ENCODE peak calls at places on chromosomes 11 and 22, in seven cellular contexts. W is thoracic aorta, Q is gastrocnemius medialis, R is heart right ventricle, J is uterus, P is neural crest cell, N is endothelial cell. O is an unnamed sample.

GRCh38 chr11:1738380-1738779 is 12.0 kb downstream of the IFITM10 start:
- DNase-seq in J (no peak), P (no peak), N (no peak), Q (no peak), R (no peak), W (no peak), O (peak; percentile 35)

GRCh38 chr22:47997052-47997568 is 1234.7 kb downstream of the TBC1D22A start:
- DNase-seq in R (no peak), P (no peak), J (no peak), N (no peak), Q (no peak), W (no peak), O (no peak)

GRCh38 chr22:21632237-21632895 is at the start of gene CCDC116:
- DNase-seq in J (no peak), P (no peak), N (no peak), R (no peak), W (no peak), Q (no peak), O (no peak)

GRCh38 chr11:117717485-117718314 is 79.3 kb downstream of the DSCAML1 start:
- DNase-seq in Q (no peak), N (no peak), W (no peak), R (peak; percentile 42), J (no peak), P (no peak), O (no peak)

GRCh38 chr11:10374386-10374785 is 69.5 kb downstream of the ADM start:
- DNase-seq in P (no peak), J (no peak), N (no peak), R (no peak), Q (no peak), W (no peak), O (no peak)

GRCh38 chr11:68122936-68123539 is 1.9 kb upstream of the CHKA start:
- DNase-seq in N (no peak), P (no peak), Q (peak; percentile 38), R (no peak), W (no peak), J (no peak), O (no peak)

GRCh38 chr11:117725048-117725734 is 71.8 kb downstream of the DSCAML1 start:
- DNase-seq in P (no peak), W (no peak), Q (no peak), R (no peak), J (no peak), N (no peak), O (no peak)

GRCh38 chr22:43876866-43877509 is 14.7 kb upstream of the SULT4A1 start:
- DNase-seq in W (no peak), J (no peak), P (no peak), Q (no peak), R (no peak), N (no peak), O (peak; percentile 25)

GRCh38 chr11:76288166-76288978 is 82.1 kb upstream of the WNT11 start:
- DNase-seq in P (no peak), W (no peak), Q (no peak), N (peak; percentile 14), J (no peak), R (no peak), O (peak; percentile 79)

GRCh38 chr11:117949062-117949461 is 19.9 kb upstream of the TMPRSS13 start:
- DNase-seq in P (no peak), W (no peak), R (no peak), Q (no peak), N (no peak), J (no peak), O (no peak)

GRCh38 chr11:119419834-119420492 is 3.0 kb downstream of the THY1 start:
- DNase-seq in P (no peak), W (no peak), N (no peak), Q (no peak), J (no peak), R (no peak), O (no peak)

GRCh38 chr11:83689062-83689461 is 402.9 kb upstream of the CCDC90B start:
- DNase-seq in N (no peak), J (no peak), Q (no peak), W (no peak), P (no peak), R (no peak), O (no peak)

GRCh38 chr11:130858215-130858614 is 58.1 kb downstream of the SNX19 start:
- DNase-seq in R (no peak), N (no peak), P (no peak), Q (no peak), J (no peak), W (no peak), O (no peak)

GRCh38 chr22:30704978-30705377 is 10.3 kb downstream of the OSBP2 start:
- DNase-seq in W (no peak), J (no peak), N (no peak), R (no peak), Q (no peak), P (no peak), O (no peak)

GRCh38 chr22:49924113-49924833 is 5.8 kb downstream of the CRELD2 start:
- DNase-seq in N (no peak), J (no peak), R (no peak), W (no peak), Q (no peak), P (no peak), O (no peak)

GRCh38 chr11:31958086-31958735 is 132.7 kb upstream of the RCN1 start:
- DNase-seq in Q (peak; percentile 18), R (peak; percentile 80), J (no peak), W (no peak), N (peak; percentile 84), P (peak; percentile 76), O (no peak)

GRCh38 chr11:96168623-96169022 is 174.4 kb downstream of the MAML2 start:
- DNase-seq in W (no peak), N (no peak), Q (peak; percentile 48), R (no peak), P (no peak), J (peak; percentile 78), O (no peak)

GRCh38 chr22:39932918-39933649 is 27.1 kb upstream of the TMA7B start:
- DNase-seq in J (no peak), N (peak; percentile 55), Q (no peak), W (no peak), R (no peak), P (peak; percentile 21), O (no peak)

GRCh38 chr11:9601041-9601875 is 27.8 kb downstream of the WEE1 start:
- DNase-seq in P (no peak), W (no peak), Q (peak; percentile 45), R (no peak), N (no peak), J (no peak), O (no peak)

GRCh38 chr11:43523632-43524031 is 156.9 kb upstream of the HSD17B12 start:
- DNase-seq in J (no peak), Q (no peak), N (no peak), P (no peak), W (no peak), R (no peak), O (no peak)
- TF ChIP-seq CTCF in J (no peak), Q (no peak), N (no peak), P (no peak), W (no peak), R (no peak), O (no peak)

GRCh38 chr11:122711831-122712378 is 56.4 kb downstream of the UBASH3B start:
- DNase-seq in W (no peak), P (no peak), N (no peak), J (no peak), R (no peak), Q (no peak), O (no peak)
- TF ChIP-seq CTCF in W (no peak), P (no peak), N (no peak), J (no peak), R (no peak), Q (no peak), O (peak; percentile 65)

GRCh38 chr11:69210660-69211035 is 54.9 kb downstream of the SMIM38 start:
- DNase-seq in N (no peak), R (no peak), P (no peak), W (no peak), Q (no peak), J (no peak), O (no peak)

GRCh38 chr11:69213315-69213714 is 57.6 kb downstream of the SMIM38 start:
- DNase-seq in Q (no peak), P (no peak), J (no peak), W (no peak), N (no peak), R (no peak), O (no peak)

GRCh38 chr11:69211540-69212120 is 55.9 kb downstream of the SMIM38 start:
- DNase-seq in N (no peak), R (no peak), J (no peak), P (no peak), W (no peak), Q (no peak), O (no peak)

GRCh38 chr11:69213964-69214363 is 58.2 kb downstream of the SMIM38 start:
- DNase-seq in R (no peak), J (no peak), Q (no peak), N (no peak), W (no peak), P (no peak), O (no peak)

DNA sequence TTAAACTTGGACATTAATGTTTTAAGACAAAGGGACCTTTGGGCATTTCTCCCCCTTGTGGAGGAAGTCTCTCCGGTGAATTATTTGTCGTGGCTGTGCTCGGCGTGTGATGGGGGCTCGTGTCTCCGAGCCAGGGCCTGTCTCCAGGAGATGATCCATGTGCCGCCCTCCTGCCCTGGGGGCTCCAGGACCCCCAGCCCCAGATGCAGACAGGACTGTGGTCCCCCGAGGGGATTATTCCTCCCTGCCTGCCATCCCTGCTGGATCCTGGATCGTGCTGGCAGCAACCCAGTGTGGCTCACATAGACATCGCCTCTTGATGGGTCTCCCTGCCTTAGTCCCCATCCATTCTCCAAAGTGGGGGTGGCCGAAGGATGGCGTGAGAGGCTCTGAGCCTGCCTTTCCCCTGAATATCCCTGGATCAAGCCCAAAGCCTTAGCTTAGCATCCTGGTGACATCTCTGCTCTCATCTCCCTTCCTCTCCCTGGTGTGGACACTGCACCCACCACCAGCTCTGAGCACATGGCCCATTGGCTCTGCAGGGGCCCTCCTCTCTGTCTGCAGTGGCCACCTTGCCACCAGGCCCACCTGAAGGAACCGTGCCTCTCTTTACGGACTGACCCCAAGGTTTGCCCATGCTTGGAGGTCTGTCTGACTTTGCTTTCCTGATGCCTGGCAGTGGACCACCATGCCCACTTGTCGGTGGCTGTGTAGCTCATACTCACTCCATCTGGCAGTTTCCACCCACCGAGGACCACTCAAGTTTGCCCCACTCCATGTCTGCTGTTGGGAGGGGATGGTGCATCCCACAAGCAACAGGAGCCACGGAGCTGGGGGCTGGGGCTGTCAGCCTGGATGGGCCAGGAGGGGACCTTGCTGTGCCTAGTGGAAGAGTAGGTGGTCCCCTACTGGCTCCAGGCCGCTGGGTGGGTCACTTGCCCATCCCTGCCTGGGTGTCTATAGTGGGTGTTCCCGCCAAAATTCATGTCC is 56.7 kb downstream of the SMIM38 start:
- DNase-seq in J (no peak), W (no peak), Q (no peak), N (no peak), P (no peak), R (no peak), O (no peak)
- TF ChIP-seq CTCF in J (no peak), W (peak; percentile 32), Q (no peak), N (no peak), P (peak; percentile 55), R (peak; percentile 48), O (peak; percentile 76)

GRCh38 chr11:63970902-63971301 is 3.5 kb upstream of the COX8A start:
- DNase-seq in R (no peak), J (no peak), N (no peak), Q (no peak), P (no peak), W (no peak), O (no peak)

GRCh38 chr11:63978551-63979235 is 4.3 kb downstream of the COX8A start:
- DNase-seq in W (no peak), N (no peak), J (no peak), P (no peak), R (no peak), Q (no peak), O (no peak)

GRCh38 chr11:63979426-63979825 is 5.0 kb downstream of the COX8A start:
- DNase-seq in Q (no peak), P (no peak), J (no peak), N (no peak), R (no peak), W (no peak), O (no peak)

GRCh38 chr11:63974259-63975143 is at the start of gene COX8A:
- DNase-seq in W (peak; percentile 98), R (peak; percentile 95), Q (peak; percentile 99), N (peak; percentile 91), P (peak; percentile 87), J (peak; percentile 99), O (peak; percentile 98)
- TF ChIP-seq CTCF in W (no peak), R (peak; percentile 44), Q (peak; percentile 14), N (no peak), P (no peak), J (no peak), O (peak; percentile 70)